ENCODE peak calls at places on chromosomes 11 and 22, in nine cellular contexts. One of them, this sample, is unnamed.

GRCh38 chr22:23722724-23723123 is 28.2 kb downstream of the ZNF70 start:
- DNase-seq in IMR-90: no peak
- DNase-seq in hippocampal formation: no peak
- DNase-seq in fibroblast of lung: no peak
- DNase-seq in NCI-H1105 treated with DMSO at 0.1 percent for 48 hours: no peak
- DNase-seq in stimulated activated CD4-positive, alpha-beta T cell treated with anti-CD3 and anti-CD28 coated beads, Interleukin-2, amount 100 ng/mL, for 24 hours: no peak
- DNase-seq in SW 1271: no peak
- DNase-seq in GM12878: no peak
- DNase-seq in cardiac fibroblast: no peak
- DNase-seq in this sample: no peak

GRCh38 chr11:46175401-46176002 is 54.2 kb upstream of the PHF21A start:
- DNase-seq in IMR-90: no peak
- DNase-seq in hippocampal formation: no peak
- DNase-seq in fibroblast of lung: no peak
- DNase-seq in NCI-H1105 treated with DMSO at 0.1 percent for 48 hours: no peak
- DNase-seq in stimulated activated CD4-positive, alpha-beta T cell treated with anti-CD3 and anti-CD28 coated beads, Interleukin-2, amount 100 ng/mL, for 24 hours: no peak
- DNase-seq in SW 1271: no peak
- DNase-seq in GM12878: no peak
- DNase-seq in cardiac fibroblast: no peak
- DNase-seq in this sample: no peak

GRCh38 chr22:38262051-38262795 is 10.6 kb downstream of the TMEM184B start:
- DNase-seq in IMR-90: no peak
- DNase-seq in hippocampal formation: peak
- DNase-seq in fibroblast of lung: no peak
- DNase-seq in NCI-H1105 treated with DMSO at 0.1 percent for 48 hours: no peak
- DNase-seq in stimulated activated CD4-positive, alpha-beta T cell treated with anti-CD3 and anti-CD28 coated beads, Interleukin-2, amount 100 ng/mL, for 24 hours: peak
- DNase-seq in SW 1271: no peak
- DNase-seq in GM12878: no peak
- DNase-seq in cardiac fibroblast: peak
- DNase-seq in this sample: peak

GRCh38 chr11:59186130-59186594 is 14.2 kb downstream of the DTX4 start:
- DNase-seq in IMR-90: no peak
- DNase-seq in hippocampal formation: no peak
- DNase-seq in fibroblast of lung: no peak
- DNase-seq in NCI-H1105 treated with DMSO at 0.1 percent for 48 hours: peak
- DNase-seq in stimulated activated CD4-positive, alpha-beta T cell treated with anti-CD3 and anti-CD28 coated beads, Interleukin-2, amount 100 ng/mL, for 24 hours: peak
- DNase-seq in SW 1271: no peak
- DNase-seq in GM12878: no peak
- DNase-seq in cardiac fibroblast: no peak
- DNase-seq in this sample: no peak

GRCh38 chr11:73189315-73189714 is 28.8 kb upstream of the P2RY2 start:
- DNase-seq in IMR-90: no peak
- DNase-seq in hippocampal formation: peak
- DNase-seq in fibroblast of lung: no peak
- DNase-seq in NCI-H1105 treated with DMSO at 0.1 percent for 48 hours: no peak
- DNase-seq in stimulated activated CD4-positive, alpha-beta T cell treated with anti-CD3 and anti-CD28 coated beads, Interleukin-2, amount 100 ng/mL, for 24 hours: no peak
- DNase-seq in SW 1271: no peak
- DNase-seq in GM12878: peak
- DNase-seq in cardiac fibroblast: no peak
- DNase-seq in this sample: no peak

GRCh38 chr11:2940166-2940929 is 11.1 kb upstream of the PHLDA2 start:
- DNase-seq in IMR-90: no peak
- DNase-seq in hippocampal formation: no peak
- DNase-seq in fibroblast of lung: no peak
- DNase-seq in NCI-H1105 treated with DMSO at 0.1 percent for 48 hours: no peak
- DNase-seq in stimulated activated CD4-positive, alpha-beta T cell treated with anti-CD3 and anti-CD28 coated beads, Interleukin-2, amount 100 ng/mL, for 24 hours: no peak
- DNase-seq in SW 1271: no peak
- DNase-seq in GM12878: no peak
- DNase-seq in cardiac fibroblast: peak
- DNase-seq in this sample: no peak

GRCh38 chr11:27217948-27218410 is 145.0 kb downstream of the CCDC34 start:
- DNase-seq in IMR-90: peak
- DNase-seq in hippocampal formation: no peak
- DNase-seq in fibroblast of lung: no peak
- DNase-seq in NCI-H1105 treated with DMSO at 0.1 percent for 48 hours: no peak
- DNase-seq in stimulated activated CD4-positive, alpha-beta T cell treated with anti-CD3 and anti-CD28 coated beads, Interleukin-2, amount 100 ng/mL, for 24 hours: no peak
- DNase-seq in SW 1271: no peak
- DNase-seq in GM12878: no peak
- DNase-seq in cardiac fibroblast: peak
- DNase-seq in this sample: no peak

GRCh38 chr11:84289381-84289906 is 1003.3 kb upstream of the CCDC90B start:
- DNase-seq in IMR-90: peak
- DNase-seq in hippocampal formation: no peak
- DNase-seq in fibroblast of lung: peak
- DNase-seq in NCI-H1105 treated with DMSO at 0.1 percent for 48 hours: no peak
- DNase-seq in stimulated activated CD4-positive, alpha-beta T cell treated with anti-CD3 and anti-CD28 coated beads, Interleukin-2, amount 100 ng/mL, for 24 hours: no peak
- DNase-seq in SW 1271: no peak
- DNase-seq in GM12878: peak
- DNase-seq in cardiac fibroblast: peak
- DNase-seq in this sample: no peak

GRCh38 chr11:130834886-130835285 is 81.4 kb downstream of the SNX19 start:
- DNase-seq in IMR-90: no peak
- DNase-seq in hippocampal formation: no peak
- DNase-seq in fibroblast of lung: peak
- DNase-seq in NCI-H1105 treated with DMSO at 0.1 percent for 48 hours: no peak
- DNase-seq in stimulated activated CD4-positive, alpha-beta T cell treated with anti-CD3 and anti-CD28 coated beads, Interleukin-2, amount 100 ng/mL, for 24 hours: no peak
- DNase-seq in SW 1271: no peak
- DNase-seq in GM12878: no peak
- DNase-seq in cardiac fibroblast: no peak
- DNase-seq in this sample: no peak

GRCh38 chr22:26561756-26562417 is 28.0 kb downstream of the TPST2 start:
- DNase-seq in IMR-90: no peak
- DNase-seq in hippocampal formation: no peak
- DNase-seq in fibroblast of lung: no peak
- DNase-seq in NCI-H1105 treated with DMSO at 0.1 percent for 48 hours: no peak
- DNase-seq in stimulated activated CD4-positive, alpha-beta T cell treated with anti-CD3 and anti-CD28 coated beads, Interleukin-2, amount 100 ng/mL, for 24 hours: no peak
- DNase-seq in SW 1271: no peak
- DNase-seq in GM12878: no peak
- DNase-seq in cardiac fibroblast: no peak
- DNase-seq in this sample: no peak

GRCh38 chr11:102967497-102967896 is 12.0 kb upstream of the MMP13 start:
- DNase-seq in IMR-90: no peak
- DNase-seq in hippocampal formation: no peak
- DNase-seq in fibroblast of lung: no peak
- DNase-seq in NCI-H1105 treated with DMSO at 0.1 percent for 48 hours: no peak
- DNase-seq in stimulated activated CD4-positive, alpha-beta T cell treated with anti-CD3 and anti-CD28 coated beads, Interleukin-2, amount 100 ng/mL, for 24 hours: no peak
- DNase-seq in SW 1271: no peak
- DNase-seq in GM12878: no peak
- DNase-seq in cardiac fibroblast: no peak
- DNase-seq in this sample: no peak

GRCh38 chr11:121240650-121241299 is 51.8 kb upstream of the SC5D start:
- DNase-seq in IMR-90: no peak
- DNase-seq in hippocampal formation: no peak
- DNase-seq in fibroblast of lung: no peak
- DNase-seq in NCI-H1105 treated with DMSO at 0.1 percent for 48 hours: peak
- DNase-seq in stimulated activated CD4-positive, alpha-beta T cell treated with anti-CD3 and anti-CD28 coated beads, Interleukin-2, amount 100 ng/mL, for 24 hours: no peak
- DNase-seq in SW 1271: no peak
- DNase-seq in GM12878: no peak
- DNase-seq in cardiac fibroblast: peak
- DNase-seq in this sample: peak

GRCh38 chr11:69450064-69450856 is 31.2 kb upstream of the LINC01488 start:
- DNase-seq in IMR-90: no peak
- DNase-seq in hippocampal formation: no peak
- DNase-seq in fibroblast of lung: no peak
- DNase-seq in NCI-H1105 treated with DMSO at 0.1 percent for 48 hours: no peak
- DNase-seq in stimulated activated CD4-positive, alpha-beta T cell treated with anti-CD3 and anti-CD28 coated beads, Interleukin-2, amount 100 ng/mL, for 24 hours: no peak
- DNase-seq in SW 1271: no peak
- DNase-seq in GM12878: no peak
- DNase-seq in cardiac fibroblast: no peak
- DNase-seq in this sample: no peak

GRCh38 chr11:2587132-2587930 is 112.5 kb downstream of the KCNQ1OT1 start:
- DNase-seq in IMR-90: no peak
- DNase-seq in hippocampal formation: no peak
- DNase-seq in fibroblast of lung: no peak
- DNase-seq in NCI-H1105 treated with DMSO at 0.1 percent for 48 hours: no peak
- DNase-seq in stimulated activated CD4-positive, alpha-beta T cell treated with anti-CD3 and anti-CD28 coated beads, Interleukin-2, amount 100 ng/mL, for 24 hours: no peak
- DNase-seq in SW 1271: no peak
- DNase-seq in GM12878: no peak
- DNase-seq in cardiac fibroblast: no peak
- DNase-seq in this sample: no peak

GRCh38 chr22:41480397-41480735 is 11.4 kb downstream of the ACO2 start:
- DNase-seq in IMR-90: peak
- DNase-seq in hippocampal formation: no peak
- DNase-seq in fibroblast of lung: peak
- DNase-seq in NCI-H1105 treated with DMSO at 0.1 percent for 48 hours: no peak
- DNase-seq in stimulated activated CD4-positive, alpha-beta T cell treated with anti-CD3 and anti-CD28 coated beads, Interleukin-2, amount 100 ng/mL, for 24 hours: no peak
- DNase-seq in SW 1271: no peak
- DNase-seq in GM12878: no peak
- DNase-seq in cardiac fibroblast: peak
- DNase-seq in this sample: no peak

This sample was measured in BE2C.